ENCODE peak calls at places on chromosomes 5 and 9, in eight cellular contexts. B is ELF-1; S is AG04450; Z is stimulated activated CD8-positive, alpha-beta memory T cell treated with anti-CD3 and anti-CD28 coated beads, Interleukin-4, amount 100 ng/mL, for 1 hour; W is activated CD8-positive, alpha-beta memory T cell treated with anti-CD3 and anti-CD28 coated beads, Interleukin-2, amount 50 U/mL, for 48 hours; E is amniotic stem cell; I is type B pancreatic cell; Q is ureter. Y is an unnamed sample.

GRCh38 chr9:110746211-110746930 is 77.8 kb downstream of the MUSK start:
- DNase-seq in E (no peak), W (no peak), I (no peak), S (no peak), B (no peak), Z (no peak), Q (no peak), Y (no peak)

GRCh38 chr5:151509231-151509630 is 61.8 kb downstream of the SLC36A1 start:
- DNase-seq in B (no peak), Z (no peak), I (no peak), S (no peak), Q (no peak), W (no peak), E (no peak), Y (no peak)

GRCh38 chr9:92986175-92987110 is 39.1 kb downstream of the FGD3 start:
- DNase-seq in E (no peak), B (no peak), I (no peak), Z (no peak), S (no peak), Q (no peak), W (no peak), Y (no peak)

GRCh38 chr5:39501403-39501802 is 76.6 kb upstream of the DAB2 start:
- DNase-seq in B (no peak), E (peak; percentile 36), Z (no peak), S (no peak), I (no peak), Q (no peak), W (no peak), Y (peak; percentile 49)

GRCh38 chr5:14118551-14119320 is 24.4 kb upstream of the TRIO start:
- DNase-seq in Q (no peak), S (no peak), Z (no peak), W (no peak), B (peak; percentile 81), I (no peak), E (no peak), Y (no peak)

GRCh38 chr9:114080773-114081440 is 2.8 kb upstream of the AMBP start:
- DNase-seq in Z (no peak), S (no peak), W (no peak), B (no peak), I (no peak), E (no peak), Q (no peak), Y (no peak)

GRCh38 chr5:131634666-131634995 is 398 bp downstream of the RAPGEF6 start:
- DNase-seq in W (peak; percentile 84), Q (peak; percentile 64), E (no peak), Z (no peak), S (no peak), I (no peak), B (peak; percentile 88), Y (no peak)

GRCh38 chr9:98989036-98990000 is 45.6 kb downstream of the COL15A1 start:
- DNase-seq in W (peak; percentile 36), E (peak; percentile 90), Z (no peak), I (peak; percentile 54), S (peak; percentile 94), B (peak; percentile 46), Q (peak; percentile 54), Y (peak; percentile 97)

GRCh38 chr5:120621339-120621738 is 157.2 kb downstream of the PRR16 start:
- DNase-seq in S (no peak), W (no peak), I (no peak), Z (no peak), Q (no peak), B (no peak), E (no peak), Y (no peak)

GRCh38 chr5:171882118-171882517 is 96.5 kb downstream of the SMIM23 start:
- DNase-seq in Q (no peak), S (no peak), Z (no peak), E (no peak), I (no peak), W (no peak), B (no peak), Y (no peak)

GRCh38 chr9:5971740-5972139 is 43.7 kb downstream of the RANBP6 start:
- DNase-seq in I (no peak), Z (no peak), W (no peak), Q (no peak), S (no peak), B (no peak), E (no peak), Y (peak; percentile 1)

GRCh38 chr5:42811591-42812392 is at the start of gene SELENOP:
- DNase-seq in E (no peak), Q (peak; percentile 56), B (peak; percentile 66), Z (no peak), W (no peak), S (no peak), I (no peak), Y (peak; percentile 53)

GRCh38 chr9:13189362-13189761 is 90.1 kb downstream of the MPDZ start:
- DNase-seq in Q (no peak), B (no peak), I (no peak), E (no peak), W (no peak), S (no peak), Z (no peak), Y (no peak)

GRCh38 chr9:78595200-78595945 is 298.4 kb downstream of the PSAT1 start:
- DNase-seq in Q (no peak), B (no peak), S (no peak), Z (no peak), I (no peak), W (no peak), E (peak; percentile 8), Y (no peak)

GRCh38 chr5:150448960-150449490 is 514 bp downstream of the RPS14 start:
- DNase-seq in I (no peak), E (no peak), B (no peak), Z (no peak), S (no peak), Q (no peak), W (no peak), Y (no peak)

GRCh38 chr5:96963267-96963666 is 27.4 kb downstream of the LNPEP start:
- DNase-seq in I (no peak), Q (peak; percentile 50), E (no peak), S (no peak), B (peak; percentile 10), W (no peak), Z (no peak), Y (peak; percentile 12)

GRCh38 chr5:111697881-111698757 is 58.9 kb downstream of the NREP start:
- DNase-seq in E (no peak), I (no peak), Q (no peak), Z (no peak), B (peak; percentile 47), S (no peak), W (no peak), Y (no peak)

GRCh38 chr9:120358877-120359276 is 221.1 kb downstream of the CDK5RAP2 start:
- DNase-seq in I (no peak), S (no peak), E (no peak), W (no peak), Z (no peak), Q (no peak), B (no peak), Y (no peak)

GRCh38 chr5:132002701-132003100 is 8.8 kb downstream of the ACSL6 start:
- DNase-seq in W (no peak), S (no peak), Z (no peak), Q (no peak), B (no peak), E (no peak), I (no peak), Y (no peak)

GRCh38 chr5:115543931-115544370 is 624 bp downstream of the FEM1C start:
- DNase-seq in Z (peak; percentile 10), B (peak; percentile 71), I (no peak), Q (peak; percentile 71), W (no peak), S (no peak), E (peak; percentile 26), Y (peak; percentile 38)

GRCh38 chr5:138639326-138639725 is 64.1 kb upstream of the HSPA9 start:
- DNase-seq in B (no peak), I (no peak), Q (no peak), E (no peak), S (no peak), Z (no peak), W (no peak), Y (no peak)

GRCh38 chr9:121372563-121373400 is 2.7 kb upstream of the STOM start:
- DNase-seq in E (no peak), W (no peak), B (no peak), S (peak; percentile 68), Z (no peak), I (no peak), Q (no peak), Y (no peak)

GRCh38 chr9:121246821-121247511 is 21.0 kb upstream of the GSN start:
- DNase-seq in W (no peak), E (peak; percentile 26), Q (no peak), B (no peak), Z (no peak), S (peak; percentile 68), I (no peak), Y (peak; percentile 55)

GRCh38 chr9:1837453-1838084 is 177.6 kb upstream of the SMARCA2 start:
- DNase-seq in Q (no peak), Z (no peak), I (no peak), S (no peak), E (no peak), W (no peak), B (peak; percentile 62), Y (no peak)

GRCh38 chr5:81425569-81425968 is 31.6 kb upstream of the ACOT12 start:
- DNase-seq in B (peak; percentile 20), E (peak; percentile 53), S (no peak), Q (no peak), Z (no peak), W (no peak), I (no peak), Y (peak; percentile 34)

GRCh38 chr5:33588654-33589372 is 148.0 kb downstream of the TARS1 start:
- DNase-seq in I (no peak), E (no peak), S (no peak), Z (no peak), W (peak; percentile 72), Q (no peak), B (peak; percentile 64), Y (no peak)

GRCh38 chr9:93262537-93263310 is 78.8 kb downstream of the WNK2 start:
- DNase-seq in I (peak; percentile 60), Q (peak; percentile 41), B (no peak), Z (no peak), S (no peak), W (no peak), E (no peak), Y (no peak)

GRCh38 chr5:142878111-142878510 is 107.9 kb downstream of the ARHGAP26 start:
- DNase-seq in B (no peak), W (no peak), Z (no peak), S (no peak), I (no peak), Q (no peak), E (no peak), Y (no peak)

GRCh38 chr9:6383551-6384225 is 29.3 kb upstream of the UHRF2 start:
- DNase-seq in B (no peak), S (peak; percentile 24), E (peak; percentile 28), I (no peak), W (no peak), Z (no peak), Q (no peak), Y (no peak)

GRCh38 chr5:128227984-128228383 is 144.4 kb downstream of the SLC12A2 start:
- DNase-seq in B (no peak), Z (no peak), E (peak; percentile 41), S (peak; percentile 47), Q (no peak), I (no peak), W (no peak), Y (peak; percentile 98)

GRCh38 chr5:1755321-1755949 is 44.2 kb downstream of the MRPL36 start:
- DNase-seq in S (no peak), B (no peak), Z (no peak), Q (peak; percentile 36), I (peak; percentile 56), E (no peak), W (peak; percentile 22), Y (no peak)

GRCh38 chr9:133990366-133991210 is 1.5 kb downstream of the VAV2 start:
- DNase-seq in Z (no peak), Q (peak; percentile 65), I (no peak), B (peak; percentile 82), S (no peak), E (peak; percentile 66), W (no peak), Y (no peak)

GRCh38 chr5:140631831-140632365 is 1.1 kb downstream of the CD14 start:
- DNase-seq in E (no peak), W (no peak), S (no peak), Q (no peak), B (no peak), I (no peak), Z (no peak), Y (no peak)

GRCh38 chr9:1429328-1429727 is 379.2 kb downstream of the DMRT2 start:
- DNase-seq in Z (no peak), E (no peak), W (no peak), B (peak; percentile 1), Q (no peak), I (no peak), S (no peak), Y (no peak)

Y was measured in astrocyte of the cerebellum.